ENCODE peak calls at places on chromosome 14, in six cellular contexts. D is GM12891, Y is HepG2, P is K562, C is H1, H is GM12878. J is an unnamed sample.

GRCh38 chr14:91245029-91245428 is 525 bp upstream of the GPR68 start:
- DNase-seq in H (no peak), C (no peak), P (no peak), Y (no peak), D (no peak), J (no peak)

GRCh38 chr14:53964249-53964648 is 7.6 kb upstream of the BMP4 start:
- DNase-seq in Y (no peak), D (no peak), H (no peak), C (no peak), P (no peak), J (no peak)

GRCh38 chr14:85079842-85080741 is 449.9 kb upstream of the FLRT2 start:
- DNase-seq in D (no peak), H (no peak), C (no peak), P (no peak), Y (no peak), J (no peak)

GRCh38 chr14:39034481-39035296 is 68.3 kb downstream of the SEC23A start:
- DNase-seq in P (peak; percentile 15), C (no peak), H (no peak), Y (peak; percentile 66), D (no peak), J (no peak)

GRCh38 chr14:101603096-101603495 is 41.8 kb downstream of the DIO3 start:
- DNase-seq in D (no peak), Y (no peak), H (no peak), P (no peak), C (peak; percentile 32), J (no peak)

GRCh38 chr14:49962616-49963015 is 69.7 kb downstream of the ARF6 start:
- DNase-seq in D (peak; percentile 39), Y (no peak), H (no peak), C (no peak), P (peak; percentile 64), J (peak; percentile 49)

GRCh38 chr14:93014038-93015023 is 91.4 kb downstream of the CHGA start:
- DNase-seq in Y (no peak), P (no peak), H (no peak), C (no peak), D (no peak), J (no peak)

GRCh38 chr14:60349663-60350365 is 100.8 kb downstream of the PPM1A start:
- DNase-seq in P (peak; percentile 34), D (peak; percentile 21), Y (peak; percentile 21), H (no peak), C (peak; percentile 57), J (no peak)

GRCh38 chr14:67663633-67664032 is 10.8 kb downstream of the VTI1B start:
- DNase-seq in C (no peak), H (no peak), D (no peak), Y (no peak), P (no peak), J (no peak)

GRCh38 chr14:87309557-87309956 is 683.4 kb downstream of the GALC start:
- DNase-seq in C (no peak), Y (no peak), D (no peak), H (no peak), P (no peak), J (no peak)

GRCh38 chr14:88748288-88748687 is 44.5 kb downstream of the EML5 start:
- DNase-seq in Y (no peak), D (no peak), P (no peak), H (no peak), C (no peak), J (no peak)

GRCh38 chr14:76710093-76711010 is 50.9 kb upstream of the VASH1 start:
- DNase-seq in D (no peak), P (peak; percentile 22), H (no peak), C (peak; percentile 46), Y (peak; percentile 28), J (no peak)

GRCh38 chr14:75771614-75772013 is 110.6 kb downstream of the TTLL5 start:
- DNase-seq in H (no peak), D (no peak), Y (no peak), P (no peak), C (no peak), J (no peak)

GRCh38 chr14:29937116-29937515 is 9.5 kb upstream of the PRKD1 start:
- DNase-seq in Y (no peak), C (no peak), D (no peak), H (no peak), P (no peak), J (no peak)

GRCh38 chr14:34911209-34912150 is 36.3 kb upstream of the BAZ1A start:
- DNase-seq in D (no peak), Y (no peak), H (no peak), P (no peak), C (no peak), J (no peak)

GRCh38 chr14:99055019-99055418 is 217.0 kb downstream of the BCL11B start:
- DNase-seq in C (no peak), H (no peak), D (no peak), Y (no peak), P (no peak), J (no peak)

GRCh38 chr14:101535232-101535631 is 26.1 kb upstream of the DIO3 start:
- DNase-seq in Y (peak; percentile 57), D (no peak), C (no peak), P (no peak), H (no peak), J (no peak)

GRCh38 chr14:57835751-57836150 is 30.1 kb downstream of the SLC35F4 start:
- DNase-seq in C (no peak), P (no peak), D (no peak), H (no peak), Y (no peak), J (no peak)

GRCh38 chr14:104800600-104801283 is at the start of gene ZBTB42:
- DNase-seq in C (peak; percentile 74), D (peak; percentile 75), P (peak; percentile 66), H (no peak), Y (peak; percentile 54), J (peak; percentile 76)

GRCh38 chr14:32345311-32345771 is 16.2 kb downstream of the AKAP6 start:
- DNase-seq in C (no peak), H (no peak), P (no peak), D (no peak), Y (no peak), J (no peak)

GRCh38 chr14:93316716-93317115 is 16.1 kb downstream of the BTBD7 start:
- DNase-seq in Y (no peak), C (no peak), D (no peak), H (no peak), P (no peak), J (no peak)

GRCh38 chr14:92888896-92889295 is 34.1 kb upstream of the CHGA start:
- DNase-seq in H (no peak), C (no peak), D (no peak), P (no peak), Y (no peak), J (no peak)

GRCh38 chr14:31745741-31746140 is 184.5 kb downstream of the NUBPL start:
- DNase-seq in P (no peak), H (no peak), C (no peak), Y (peak; percentile 42), D (no peak), J (no peak)

DNA sequence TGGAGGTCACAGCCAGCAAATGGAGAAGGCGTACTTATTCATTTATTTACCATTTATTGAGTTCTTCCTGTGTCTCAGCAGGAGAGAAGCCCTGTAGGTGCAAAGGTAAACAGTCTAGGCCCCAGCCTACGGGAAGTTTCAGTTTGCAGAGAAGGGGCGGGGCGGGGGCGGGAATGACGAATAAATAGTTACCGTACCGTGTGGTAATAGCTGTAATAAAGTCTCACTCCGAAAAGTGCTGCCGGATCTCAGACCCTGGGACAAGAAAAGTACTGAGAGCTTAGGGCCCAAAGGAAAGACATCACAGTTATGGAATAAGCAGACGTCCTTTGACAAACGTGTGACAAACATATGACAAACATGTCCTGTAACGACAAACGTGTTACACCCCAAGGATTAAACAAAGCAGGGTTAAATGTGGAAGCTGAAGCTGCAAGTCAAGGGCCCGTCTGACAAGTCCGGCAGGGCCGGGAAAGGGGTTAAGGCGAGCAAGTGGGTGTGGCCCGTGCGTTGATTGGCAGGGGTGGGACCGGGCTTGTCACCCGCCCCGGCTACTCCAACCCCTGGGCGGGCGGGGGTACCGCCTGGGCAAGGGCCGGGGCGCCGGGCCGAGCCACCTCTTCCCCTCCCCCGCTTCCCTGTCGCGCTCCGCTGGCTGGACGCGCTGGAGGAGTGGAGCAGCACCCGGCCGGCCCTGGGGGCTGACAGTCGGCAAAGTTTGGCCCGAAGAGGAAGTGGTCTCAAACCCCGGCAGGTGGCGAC is at the start of gene LRP10:
- DNase-seq in C (peak; percentile 94), D (peak; percentile 76), H (peak; percentile 78), Y (peak; percentile 95), P (peak; percentile 94), J (peak; percentile 70)
- TF ChIP-seq POLR2A in C (no peak), D (peak; percentile 58), H (peak; percentile 80), Y (peak; percentile 74), P (peak; percentile 87), J (peak; percentile 79)

DNA sequence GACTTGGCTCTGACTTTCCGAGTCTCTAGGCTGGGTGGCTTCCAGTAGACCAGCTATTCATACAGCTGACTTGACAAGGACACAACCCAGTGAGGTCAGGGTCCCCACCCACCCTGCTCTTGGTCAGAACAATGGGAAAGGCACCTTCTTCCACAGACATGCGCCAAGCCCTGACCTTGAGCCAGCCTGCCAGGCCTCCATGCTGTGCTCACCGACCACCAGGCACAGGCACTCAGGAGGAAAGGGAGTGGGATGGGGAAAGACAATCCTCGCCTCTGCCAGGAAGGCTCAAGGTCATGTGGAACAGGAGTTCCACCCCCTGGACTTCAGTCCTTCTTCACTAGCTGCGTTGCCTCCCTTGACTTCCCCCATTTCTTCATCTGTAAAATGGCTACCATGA is 31.4 kb downstream of the GALNT16 start:
- DNase-seq in Y (no peak), D (no peak), P (no peak), C (peak; percentile 29), H (no peak), J (no peak)
- TF ChIP-seq TAF1 in Y (no peak), D (no peak), P (no peak), C (no peak), H (no peak), J (no peak)

GRCh38 chr14:73462078-73462715 is 3.9 kb upstream of the NUMB start:
- DNase-seq in C (no peak), Y (peak; percentile 97), P (peak; percentile 31), H (no peak), D (no peak), J (no peak)

GRCh38 chr14:73465833-73466532 is 7.6 kb upstream of the NUMB start:
- DNase-seq in C (no peak), Y (peak; percentile 28), P (no peak), H (no peak), D (no peak), J (no peak)

GRCh38 chr14:73462815-73463214 is 4.5 kb upstream of the NUMB start:
- DNase-seq in C (peak; percentile 1), H (no peak), D (no peak), P (no peak), Y (no peak), J (no peak)

GRCh38 chr14:73461478-73462077 is 3.2 kb upstream of the NUMB start:
- DNase-seq in P (no peak), H (no peak), C (no peak), Y (no peak), D (no peak), J (no peak)

GRCh38 chr14:73463411-73463810 is 5.1 kb upstream of the NUMB start:
- DNase-seq in D (no peak), Y (peak; percentile 56), P (no peak), H (no peak), C (no peak), J (no peak)
- TF ChIP-seq POLR2AphosphoS5 in D (no peak), Y (peak; percentile 42), P (no peak), H (no peak), C (no peak), J (no peak)

GRCh38 chr14:73886449-73887115 is at the start of gene ZNF410:
- DNase-seq in C (peak; percentile 86), H (peak; percentile 80), Y (peak; percentile 90), P (peak; percentile 90), D (peak; percentile 79), J (peak; percentile 80)
- TF ChIP-seq POLR2A in C (peak; percentile 38), H (peak; percentile 94), Y (peak; percentile 63), P (peak; percentile 71), D (peak; percentile 54), J (peak; percentile 84)